ENCODE peak calls at places on chromosomes 1 and 21, in seven cellular contexts. Q, J, X, U, P, A and N are unnamed samples.

GRCh38 chr1:116393792-116394191 is 20.7 kb downstream of the ATP1A1 start:
- DNase-seq in X (no peak), Q (no peak), U (no peak), P (no peak), J (no peak), A (no peak), N (no peak)

GRCh38 chr1:100972185-100972584 is 53.4 kb downstream of the DPH5 start:
- DNase-seq in X (no peak), J (no peak), A (no peak), Q (no peak), U (no peak), P (no peak), N (no peak)

GRCh38 chr1:200028586-200029034 is 1.1 kb downstream of the NR5A2 start:
- DNase-seq in Q (no peak), P (no peak), J (no peak), X (no peak), A (no peak), U (no peak), N (no peak)

GRCh38 chr1:247360116-247360898 is 28.6 kb upstream of the ZNF496 start:
- DNase-seq in Q (peak; percentile 36), A (no peak), U (no peak), J (no peak), P (no peak), X (no peak), N (no peak)

GRCh38 chr1:167060141-167061072 is 29.8 kb downstream of the GPA33 start:
- DNase-seq in Q (no peak), P (no peak), A (no peak), X (no peak), J (no peak), U (no peak), N (no peak)

GRCh38 chr1:181390350-181391080 is 92.8 kb upstream of the CACNA1E start:
- DNase-seq in P (no peak), A (no peak), X (no peak), Q (no peak), J (no peak), U (no peak), N (no peak)

GRCh38 chr21:33578959-33579542 is 9.4 kb downstream of the DONSON start:
- DNase-seq in A (no peak), U (no peak), J (no peak), X (no peak), P (no peak), Q (peak; percentile 53), N (no peak)

GRCh38 chr1:1068077-1068373 is 6.1 kb downstream of the RNF223 start:
- DNase-seq in A (no peak), X (no peak), P (no peak), U (no peak), Q (no peak), J (no peak), N (no peak)

GRCh38 chr1:202266061-202266765 is 72.6 kb downstream of the LGR6 start:
- DNase-seq in X (no peak), Q (no peak), A (no peak), J (no peak), U (no peak), P (no peak), N (no peak)

GRCh38 chr1:224879404-224879803 is 50.1 kb upstream of the DNAH14 start:
- DNase-seq in P (no peak), U (no peak), Q (peak; percentile 84), X (no peak), J (no peak), A (no peak), N (no peak)

GRCh38 chr21:45699966-45700365 is 56.4 kb downstream of the PCBP3 start:
- DNase-seq in Q (peak; percentile 34), J (no peak), U (no peak), P (no peak), X (no peak), A (no peak), N (no peak)

GRCh38 chr1:76125441-76126215 is 51.1 kb downstream of the ST6GALNAC3 start:
- DNase-seq in U (no peak), J (no peak), X (no peak), Q (no peak), P (no peak), A (no peak), N (no peak)

GRCh38 chr1:185556551-185556950 is 177.6 kb upstream of the HMCN1 start:
- DNase-seq in X (no peak), P (no peak), Q (no peak), U (no peak), J (no peak), A (no peak), N (no peak)

GRCh38 chr1:112544011-112544688 is 35.4 kb downstream of the WNT2B start:
- DNase-seq in A (no peak), J (no peak), Q (peak; percentile 96), P (no peak), U (no peak), X (no peak), N (no peak)

GRCh38 chr1:62175568-62176179 is 19.0 kb upstream of the L1TD1 start:
- DNase-seq in A (no peak), U (peak; percentile 44), J (peak; percentile 29), P (peak; percentile 31), Q (peak; percentile 24), X (peak; percentile 11), N (no peak)

GRCh38 chr1:106879538-106879937 is 176.9 kb upstream of the PRMT6 start:
- DNase-seq in A (no peak), P (peak; percentile 30), X (no peak), Q (no peak), J (no peak), U (no peak), N (no peak)

GRCh38 chr1:203267347-203267846 is 37.9 kb upstream of the BTG2 start:
- DNase-seq in X (peak; percentile 80), A (peak; percentile 77), U (peak; percentile 78), P (peak; percentile 85), Q (peak; percentile 80), J (peak; percentile 77), N (peak; percentile 81)

GRCh38 chr1:230986976-230987375 is 8.1 kb downstream of the ARV1 start:
- DNase-seq in J (no peak), P (no peak), U (no peak), A (no peak), Q (peak; percentile 76), X (no peak), N (no peak)